ENCODE peak calls at places on chromosomes 7 and 10, in seven cellular contexts. X is KBM-7; H is amniotic epithelial cell; V is activated naive CD8-positive, alpha-beta T cell treated with anti-CD3 and anti-CD28 coated beads for 36 hours; D is omental fat pad; Y is stromal cell of bone marrow; F is HFFc6. I is an unnamed sample.

GRCh38 chr7:22958742-22959141 is 55.2 kb downstream of the HYCC1 start:
- DNase-seq in H (no peak), V (no peak), X (peak), Y (no peak), D (no peak), F (no peak), I (no peak)

GRCh38 chr7:137652721-137653120 is 194.1 kb downstream of the DGKI start:
- DNase-seq in Y (peak), H (peak), X (no peak), F (no peak), D (no peak), V (no peak), I (peak)

GRCh38 chr10:118590334-118590733 is 5.1 kb downstream of the PRLHR start:
- DNase-seq in X (no peak), D (no peak), F (peak), H (peak), Y (no peak), V (no peak), I (no peak)

GRCh38 chr10:117667831-117668230 is 125.3 kb downstream of the EMX2 start:
- DNase-seq in Y (no peak), H (no peak), D (no peak), V (no peak), F (no peak), X (no peak), I (no peak)

GRCh38 chr7:102398543-102398942 is 2.4 kb downstream of the PRKRIP1 start:
- DNase-seq in F (no peak), H (no peak), X (no peak), V (no peak), D (no peak), Y (no peak), I (no peak)

GRCh38 chr7:50418086-50418515 is 32.0 kb downstream of the FIGNL1 start:
- DNase-seq in H (peak), X (peak), V (peak), Y (peak), D (no peak), F (peak), I (peak)

GRCh38 chr10:60778214-60778977 is at the start of gene CDK1:
- DNase-seq in D (peak), H (peak), Y (peak), V (peak), X (peak), F (peak), I (peak)

GRCh38 chr10:84269773-84270172 is 24.9 kb downstream of the RGR start:
- DNase-seq in F (peak), H (peak), V (no peak), X (no peak), Y (peak), D (no peak), I (peak)

GRCh38 chr10:8454357-8454756 is 399.9 kb downstream of the GATA3 start:
- DNase-seq in Y (no peak), X (no peak), H (no peak), F (no peak), V (no peak), D (no peak), I (no peak)

GRCh38 chr10:44862917-44863316 is 48.2 kb upstream of the TMEM72 start:
- DNase-seq in Y (no peak), F (no peak), H (no peak), X (no peak), D (no peak), V (no peak), I (no peak)

GRCh38 chr10:42868530-42868929 is 85.9 kb downstream of the BMS1 start:
- DNase-seq in X (no peak), Y (no peak), D (no peak), H (no peak), F (no peak), V (no peak), I (no peak)

GRCh38 chr7:150962743-150963399 is 15.2 kb downstream of the KCNH2 start:
- DNase-seq in V (peak), Y (no peak), X (peak), H (peak), F (peak), D (no peak), I (peak)

GRCh38 chr7:2241580-2242540 is at the start of the genes MRM2 and NUDT1:
- DNase-seq in D (peak), V (peak), X (peak), H (peak), Y (peak), F (peak), I (peak)

GRCh38 chr10:17793041-17793440 is 16.1 kb upstream of the MRC1 start:
- DNase-seq in X (no peak), Y (no peak), H (no peak), V (no peak), D (no peak), F (no peak), I (no peak)

GRCh38 chr7:28078036-28078901 is 102.3 kb downstream of the JAZF1 start:
- DNase-seq in X (peak), Y (no peak), D (no peak), F (peak), V (peak), H (peak), I (peak)

GRCh38 chr10:91879514-91880170 is 29.6 kb downstream of the FGFBP3 start:
- DNase-seq in D (no peak), Y (no peak), X (no peak), H (no peak), F (no peak), V (no peak), I (no peak)

GRCh38 chr10:4344544-4344994 is 481.4 kb upstream of the AKR1E2 start:
- DNase-seq in D (peak), H (peak), X (no peak), F (peak), V (no peak), Y (peak), I (peak)

GRCh38 chr7:13851756-13852155 is 137.7 kb downstream of the ETV1 start:
- DNase-seq in F (peak), H (peak), D (no peak), V (no peak), X (no peak), Y (no peak), I (peak)

GRCh38 chr7:31687024-31687423 is at the start of gene PPP1R17:
- DNase-seq in F (no peak), V (no peak), X (no peak), D (no peak), H (no peak), Y (no peak), I (no peak)

GRCh38 chr7:132249591-132249971 is 326.7 kb downstream of the PLXNA4 start:
- DNase-seq in Y (no peak), H (no peak), V (no peak), F (no peak), X (no peak), D (no peak), I (no peak)

GRCh38 chr10:13338337-13339128 is 9.6 kb downstream of the SEPHS1 start:
- DNase-seq in H (no peak), V (no peak), D (no peak), F (peak), X (no peak), Y (peak), I (no peak)

GRCh38 chr10:17808971-17809841 is at the start of gene MRC1:
- DNase-seq in V (no peak), H (no peak), X (no peak), F (no peak), Y (no peak), D (no peak), I (no peak)

GRCh38 chr10:126867567-126868365 is 37.5 kb upstream of the DOCK1 start:
- DNase-seq in F (peak), Y (peak), V (no peak), X (no peak), D (no peak), H (no peak), I (no peak)

GRCh38 chr7:108358553-108358952 is 97.7 kb downstream of the NRCAM start:
- DNase-seq in F (peak), D (no peak), H (peak), Y (peak), V (no peak), X (no peak), I (peak)

GRCh38 chr10:133608855-133609254 is 17.7 kb downstream of the FRG2B start:
- DNase-seq in F (peak), H (no peak), D (no peak), Y (peak), V (no peak), X (peak), I (no peak)

GRCh38 chr7:24825931-24826661 is 68.8 kb upstream of the GSDME start:
- DNase-seq in H (peak), F (peak), D (no peak), Y (no peak), X (no peak), V (no peak), I (peak)

GRCh38 chr10:91864744-91865143 is 44.5 kb downstream of the FGFBP3 start:
- DNase-seq in H (peak), F (peak), Y (no peak), X (no peak), D (no peak), V (no peak), I (peak)

GRCh38 chr7:139915864-139916716 is 87.0 kb downstream of the TBXAS1 start:
- DNase-seq in V (peak), H (peak), D (no peak), F (peak), X (peak), Y (peak), I (peak)

GRCh38 chr10:122307669-122308486 is 36.8 kb downstream of the BTBD16 start:
- DNase-seq in H (peak), F (peak), D (peak), X (no peak), V (no peak), Y (peak), I (peak)

GRCh38 chr7:150668472-150668911 is 17.0 kb upstream of the GIMAP2 start:
- DNase-seq in X (peak), V (peak), Y (no peak), D (no peak), H (no peak), F (no peak), I (no peak)